ENCODE peak calls at places on chromosomes 3 and 15, in six cellular contexts. Q is activated naive CD4-positive, alpha-beta T cell; W is GM23338; E is stomach; V is substantia nigra; Y is NCI-H1105. M is an unnamed sample.

GRCh38 chr15:42749266-42749665 is 12.3 kb upstream of the CDAN1 start:
- DNase-seq in E (no peak), V (no peak), Y (no peak), Q (no peak), W (no peak), M (no peak)

GRCh38 chr3:13034861-13035260 is 38.4 kb downstream of the IQSEC1 start:
- DNase-seq in Q (no peak), Y (no peak), W (no peak), V (no peak), E (no peak), M (no peak)

GRCh38 chr3:1380926-1381646 is 288.3 kb downstream of the CNTN6 start:
- DNase-seq in Y (no peak), W (no peak), V (no peak), Q (no peak), E (no peak), M (no peak)

GRCh38 chr15:100247228-100248225 is 94.2 kb downstream of the ADAMTS17 start:
- DNase-seq in Q (no peak), V (no peak), E (no peak), W (no peak), Y (no peak), M (no peak)

GRCh38 chr3:167882057-167882667 is 146.6 kb downstream of the SERPINI1 start:
- DNase-seq in V (no peak), E (no peak), Q (no peak), Y (peak), W (peak), M (no peak)

GRCh38 chr3:190429681-190430080 is 20.0 kb downstream of the TMEM207 start:
- DNase-seq in Y (no peak), Q (no peak), V (no peak), W (no peak), E (no peak), M (peak)

GRCh38 chr15:38378162-38378560 is 75.8 kb upstream of the FAM98B start:
- DNase-seq in V (peak), W (no peak), Y (no peak), Q (no peak), E (peak), M (no peak)

GRCh38 chr3:158859362-158859761 is 57.5 kb downstream of the MFSD1 start:
- DNase-seq in E (no peak), Y (no peak), V (no peak), Q (no peak), W (no peak), M (no peak)

GRCh38 chr3:106033654-106034053 is 164.8 kb upstream of the CBLB start:
- DNase-seq in E (no peak), Q (no peak), V (no peak), W (no peak), Y (no peak), M (no peak)

GRCh38 chr3:115236496-115236895 is 89.4 kb upstream of the ZBTB20 start:
- DNase-seq in E (no peak), Y (no peak), Q (no peak), W (no peak), V (no peak), M (no peak)

GRCh38 chr3:175208316-175208715 is 349.2 kb downstream of the NAALADL2 start:
- DNase-seq in W (no peak), E (no peak), V (peak), Q (no peak), Y (no peak), M (no peak)

GRCh38 chr3:107950413-107950812 is 140.4 kb downstream of the CD47 start:
- DNase-seq in Y (no peak), E (no peak), W (no peak), Q (no peak), V (no peak), M (no peak)

M was measured in AG04449.